ENCODE peak calls at places on chromosomes 13 and 19, in four cellular contexts. C, K, T and Q are unnamed samples.

GRCh38 chr13:80737513-80737912 is 396.6 kb upstream of the SPRY2 start:
- DNase-seq in T (no peak), C (no peak), K (no peak), Q (no peak)

GRCh38 chr19:39236527-39236926 is 8.3 kb downstream of the IFNL3 start:
- DNase-seq in K (peak), C (no peak), T (peak), Q (no peak)

GRCh38 chr13:113471844-113472243 is 18.6 kb upstream of the ADPRHL1 start:
- DNase-seq in T (no peak), K (no peak), C (no peak), Q (no peak)

GRCh38 chr19:29497686-29498436 is 27.9 kb upstream of the VSTM2B start:
- DNase-seq in T (no peak), C (no peak), K (no peak), Q (no peak)

GRCh38 chr13:105410602-105411001 is 1124.9 kb downstream of the EFNB2 start:
- DNase-seq in C (peak), K (peak), T (peak), Q (no peak)

GRCh38 chr19:38021356-38021755 is 114.3 kb downstream of the SIPA1L3 start:
- DNase-seq in K (no peak), C (no peak), T (no peak), Q (no peak)

GRCh38 chr19:10891360-10892108 is 20.2 kb downstream of the CARM1 start:
- DNase-seq in T (peak), C (peak), K (peak), Q (no peak)

GRCh38 chr19:3250675-3251074 is 26.2 kb downstream of the CELF5 start:
- DNase-seq in K (no peak), C (no peak), T (peak), Q (no peak)

GRCh38 chr19:28885965-28886364 is 327.0 kb downstream of the UQCRFS1 start:
- DNase-seq in T (no peak), C (no peak), K (no peak), Q (no peak)

GRCh38 chr13:33696530-33696929 is 121.4 kb upstream of the RFC3 start:
- DNase-seq in T (no peak), C (no peak), K (no peak), Q (no peak)

GRCh38 chr13:89695343-89696257 is 1651.9 kb upstream of the MIR17HG start:
- DNase-seq in C (no peak), T (peak), K (peak), Q (no peak)

GRCh38 chr19:28920269-28921066 is 292.5 kb downstream of the UQCRFS1 start:
- DNase-seq in K (no peak), T (no peak), C (no peak), Q (no peak)

GRCh38 chr19:46975918-46976782 is 43.5 kb upstream of the NPAS1 start:
- DNase-seq in K (peak), C (peak), T (peak), Q (no peak)

GRCh38 chr13:73059460-73060250 is 850 bp downstream of the KLF5 start:
- DNase-seq in T (no peak), C (peak), K (peak), Q (peak)

GRCh38 chr13:41974262-41974900 is 13.5 kb upstream of the VWA8 start:
- DNase-seq in T (no peak), K (no peak), C (no peak), Q (no peak)

GRCh38 chr13:91904597-91904996 is 506.2 kb downstream of the GPC5 start:
- DNase-seq in K (no peak), T (no peak), C (no peak), Q (no peak)

GRCh38 chr13:111630411-111630810 is 310.0 kb downstream of the TEX29 start:
- DNase-seq in C (no peak), K (no peak), T (no peak), Q (no peak)

GRCh38 chr19:6115992-6116391 is 5.7 kb upstream of the RFX2 start:
- DNase-seq in K (no peak), C (no peak), T (no peak), Q (no peak)

GRCh38 chr13:52832268-52832667 is 16.2 kb downstream of the PCDH8 start:
- DNase-seq in C (no peak), K (no peak), T (no peak), Q (no peak)

GRCh38 chr19:27906081-27906480 is 1306.9 kb downstream of the UQCRFS1 start:
- DNase-seq in K (no peak), T (no peak), C (peak), Q (no peak)

GRCh38 chr13:99686157-99686572 is 184.9 kb downstream of the TM9SF2 start:
- DNase-seq in T (peak), K (no peak), C (no peak), Q (no peak)

GRCh38 chr19:47723573-47723923 is 10.3 kb downstream of the EHD2 start:
- DNase-seq in T (peak), K (peak), C (peak), Q (no peak)

GRCh38 chr13:70016116-70016515 is 91.5 kb upstream of the ATXN8OS start:
- DNase-seq in T (no peak), C (no peak), K (no peak), Q (no peak)

GRCh38 chr13:21673592-21674270 is 2.9 kb downstream of the FGF9 start:
- DNase-seq in K (peak), C (no peak), T (peak), Q (peak)

GRCh38 chr13:28421674-28422410 is 73.1 kb downstream of the FLT1 start:
- DNase-seq in C (no peak), K (no peak), T (no peak), Q (no peak)

GRCh38 chr13:113920606-113921306 is 53.1 kb downstream of the C13orf46 start:
- DNase-seq in C (peak), T (no peak), K (peak), Q (no peak)

GRCh38 chr13:21149568-21149967 is 26.8 kb downstream of the SKA3 start:
- DNase-seq in C (no peak), K (no peak), T (no peak), Q (no peak)

GRCh38 chr13:71867101-71867814 is at the start of gene DACH1:
- DNase-seq in C (no peak), K (peak), T (peak), Q (peak)

GRCh38 chr19:1533510-1534150 is 9.8 kb downstream of the PLK5 start:
- DNase-seq in T (no peak), K (no peak), C (no peak), Q (no peak)

GRCh38 chr13:20348645-20349408 is 116.7 kb upstream of the GJB6 start:
- DNase-seq in T (no peak), C (no peak), K (no peak), Q (no peak)

GRCh38 chr13:71661921-71662320 is 205.1 kb downstream of the DACH1 start:
- DNase-seq in T (no peak), C (no peak), K (no peak), Q (no peak)

DNA sequence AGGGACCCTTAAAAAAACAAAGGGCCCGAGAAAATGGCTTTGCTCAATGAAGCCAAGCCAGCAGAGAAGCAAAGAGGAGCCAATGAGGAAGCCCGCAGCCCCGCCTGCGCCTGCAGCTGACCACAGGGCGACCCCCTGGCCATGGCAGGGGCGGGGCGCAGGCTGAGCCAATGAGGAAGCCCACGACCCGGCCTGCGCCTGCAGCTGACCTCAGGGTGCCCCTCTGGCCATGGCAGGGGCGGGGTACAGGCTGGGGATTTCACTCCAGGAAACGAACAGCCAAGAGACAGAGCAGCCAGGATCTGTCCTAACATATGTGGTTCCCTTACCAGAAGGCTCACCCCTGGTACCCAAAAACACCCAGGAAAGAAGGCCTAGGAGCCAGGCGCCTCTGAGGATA is 101.4 kb downstream of the STK24 start:
- DNase-seq in C (no peak), T (no peak), K (no peak), Q (no peak)
- TF ChIP-seq POLR2AphosphoS5 in C (no peak), T (no peak), K (no peak), Q (no peak)

GRCh38 chr19:58453743-58454142 is 2.3 kb downstream of the ZNF324B start:
- DNase-seq in T (no peak), C (no peak), K (no peak), Q (no peak)
- TF ChIP-seq POLR2A in T (no peak), C (no peak), K (no peak), Q (no peak)

GRCh38 chr13:48775285-48775684 is 121.6 kb downstream of the CYSLTR2 start:
- DNase-seq in T (no peak), C (no peak), K (no peak), Q (no peak)

GRCh38 chr13:48773531-48774275 is 120.0 kb downstream of the CYSLTR2 start:
- DNase-seq in T (no peak), K (no peak), C (no peak), Q (no peak)

GRCh38 chr13:48778551-48779088 is 124.9 kb downstream of the CYSLTR2 start:
- DNase-seq in C (no peak), K (no peak), T (no peak), Q (no peak)

GRCh38 chr13:48776396-48776795 is 122.7 kb downstream of the CYSLTR2 start:
- DNase-seq in C (no peak), K (no peak), T (no peak), Q (no peak)

DNA sequence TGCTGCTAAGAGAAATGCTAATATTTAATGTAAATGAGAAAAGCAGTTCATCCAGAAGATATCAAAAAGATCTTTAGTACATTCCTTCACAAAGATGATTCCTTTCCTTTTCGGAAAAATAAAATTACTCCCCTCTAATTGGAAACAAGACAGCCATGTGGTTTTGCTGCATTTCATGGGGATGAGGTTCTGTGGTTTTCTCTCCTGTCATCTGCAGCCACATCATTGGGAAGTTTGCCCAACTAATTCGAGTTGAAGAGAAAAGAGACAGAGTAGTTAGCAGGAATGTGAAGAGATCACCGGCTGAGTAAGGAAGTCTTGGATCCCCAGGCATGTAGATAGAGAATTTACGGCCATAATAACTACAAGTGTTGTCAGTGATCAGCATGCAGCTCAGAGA is 122.1 kb downstream of the CYSLTR2 start:
- DNase-seq in T (no peak), C (no peak), K (no peak), Q (no peak)
- TF ChIP-seq POLR2AphosphoS5 in T (no peak), C (no peak), K (no peak), Q (no peak)

GRCh38 chr19:48992571-48993174 is 436 bp downstream of the GYS1 start:
- DNase-seq in T (no peak), C (no peak), K (no peak), Q (no peak)

GRCh38 chr19:48991823-48992570 is 1.1 kb downstream of the GYS1 start:
- DNase-seq in K (peak), C (peak), T (peak), Q (peak)

GRCh38 chr19:48991011-48991609 is 2.0 kb downstream of the GYS1 start:
- DNase-seq in T (no peak), C (no peak), K (no peak), Q (no peak)

GRCh38 chr19:48994035-48994386 is 324 bp downstream of the RUVBL2 start:
- DNase-seq in T (no peak), K (no peak), C (no peak), Q (no peak)

GRCh38 chr19:48993175-48994034 is at the start of the genes GYS1 and RUVBL2:
- DNase-seq in K (peak), C (peak), T (peak), Q (peak)
- TF ChIP-seq POLR2A in K (no peak), C (peak), T (peak), Q (peak)

GRCh38 chr13:49217962-49218492 is 2.1 kb upstream of the MLNR start:
- DNase-seq in T (no peak), C (no peak), K (no peak), Q (no peak)
- TF ChIP-seq POLR2AphosphoS5 in T (no peak), C (no peak), K (no peak), Q (no peak)

GRCh38 chr19:18308948-18309325 is 13.9 kb downstream of the LSM4 start:
- DNase-seq in C (no peak), T (no peak), K (no peak), Q (no peak)
- TF ChIP-seq POLR2A in C (no peak), T (no peak), K (no peak), Q (no peak)

DNA sequence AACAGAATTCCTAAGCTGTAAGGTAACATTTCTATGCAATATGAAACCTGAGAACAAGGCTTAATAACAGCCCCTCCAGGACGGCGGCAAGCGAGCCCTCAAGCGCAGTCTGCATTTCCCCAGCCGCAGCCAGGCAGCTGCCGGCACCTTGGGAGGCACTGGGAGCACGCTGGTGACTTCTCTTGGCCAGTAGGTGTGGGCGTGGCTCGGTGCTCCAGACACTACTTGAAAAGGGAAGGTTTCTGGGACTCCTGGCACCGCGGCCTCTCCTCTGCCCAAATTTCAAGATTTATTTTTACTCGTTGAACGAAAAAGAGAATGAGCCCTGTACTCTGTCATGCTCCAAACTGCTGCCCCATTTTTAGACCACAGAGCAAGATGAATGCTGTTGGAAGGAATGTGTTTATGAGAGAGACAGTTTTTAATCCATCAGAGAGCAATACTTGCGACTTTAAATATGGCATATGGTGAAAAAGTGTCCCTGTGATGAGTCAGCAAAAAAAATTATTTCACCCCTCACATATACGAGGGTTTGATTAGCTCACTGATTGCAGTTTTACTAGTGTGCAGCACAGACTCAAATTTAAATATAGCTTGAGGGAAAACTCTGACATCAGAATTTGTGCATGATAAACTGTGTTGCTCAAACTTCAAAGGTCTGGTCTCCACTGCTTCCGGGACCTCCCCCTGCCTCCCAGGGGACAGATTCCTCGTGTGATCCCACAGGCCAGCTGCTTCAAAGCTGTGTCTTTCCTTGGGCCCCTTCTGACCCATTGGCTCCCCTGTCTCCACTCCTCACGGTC is 81.3 kb downstream of the COL4A2 start:
- DNase-seq in C (peak), K (no peak), T (peak), Q (no peak)
- TF ChIP-seq POLR2AphosphoS5 in C (no peak), K (peak), T (peak), Q (no peak)

GRCh38 chr19:41959056-41960053 is at the start of gene RABAC1:
- DNase-seq in T (peak), K (peak), C (peak), Q (peak)
- TF ChIP-seq POLR2A in T (no peak), K (no peak), C (peak), Q (peak)

GRCh38 chr19:44718441-44719261 is 19.7 kb downstream of the CEACAM16 start:
- DNase-seq in T (peak), C (peak), K (peak), Q (no peak)
- TF ChIP-seq POLR2AphosphoS5 in T (no peak), C (no peak), K (no peak), Q (no peak)